ENCODE peak calls at places on chromosomes 2 and 18, in nine cellular contexts. F is small intestine, G is hippocampal formation, V is RWPE1, B is ACHN, Y is SHP77, Z is AG10803, H is globus pallidus, R is amniotic stem cell. L is an unnamed sample.

GRCh38 chr18:24089059-24089458 is 49.8 kb upstream of the CABYR start:
- DNase-seq in Z (peak), Y (peak), H (no peak), R (no peak), V (no peak), F (no peak), G (no peak), B (no peak), L (no peak)

GRCh38 chr2:64819774-64820688 is 166.3 kb upstream of the SERTAD2 start:
- DNase-seq in H (no peak), V (no peak), Y (no peak), B (no peak), G (no peak), Z (no peak), F (peak), R (no peak), L (no peak)

GRCh38 chr18:12531747-12532146 is 124.0 kb downstream of the PRELID3A start:
- DNase-seq in V (no peak), Y (no peak), B (no peak), R (no peak), Z (no peak), F (no peak), H (no peak), G (no peak), L (no peak)

GRCh38 chr2:65033178-65033577 is 23.0 kb upstream of the CEP68 start:
- DNase-seq in Z (no peak), B (peak), V (no peak), R (no peak), F (no peak), H (no peak), G (no peak), Y (peak), L (no peak)

GRCh38 chr2:172446524-172447063 is 19.2 kb downstream of the ITGA6 start:
- DNase-seq in Z (no peak), R (no peak), B (no peak), V (no peak), H (no peak), F (peak), Y (no peak), G (no peak), L (no peak)

GRCh38 chr18:48854780-48855179 is 96.0 kb downstream of the SMAD7 start:
- DNase-seq in Z (no peak), Y (no peak), H (no peak), V (no peak), R (no peak), G (no peak), B (no peak), F (no peak), L (no peak)

GRCh38 chr2:109108740-109109139 is 20.3 kb upstream of the SH3RF3 start:
- DNase-seq in B (no peak), Y (no peak), F (no peak), H (no peak), V (no peak), R (no peak), Z (no peak), G (no peak), L (no peak)

GRCh38 chr2:211055438-211055837 is 499.0 kb downstream of the CPS1 start:
- DNase-seq in V (no peak), G (no peak), Z (no peak), R (no peak), F (no peak), B (peak), H (no peak), Y (no peak), L (no peak)

GRCh38 chr2:237944302-237944701 is 22.5 kb upstream of the UBE2F start:
- DNase-seq in R (no peak), G (no peak), F (no peak), Z (no peak), H (no peak), V (no peak), B (no peak), Y (no peak), L (no peak)

GRCh38 chr2:8086342-8086741 is 595.5 kb upstream of the ID2 start:
- DNase-seq in R (no peak), V (no peak), F (no peak), B (no peak), Y (no peak), Z (peak), G (no peak), H (no peak), L (no peak)

GRCh38 chr2:5285891-5286290 is 406.3 kb upstream of the SOX11 start:
- DNase-seq in Z (no peak), G (no peak), R (no peak), H (no peak), Y (peak), F (no peak), B (no peak), V (no peak), L (no peak)

GRCh38 chr18:37762076-37762475 is 196.5 kb upstream of the CELF4 start:
- DNase-seq in V (no peak), G (peak), Y (no peak), B (no peak), R (no peak), H (no peak), Z (no peak), F (no peak), L (no peak)

GRCh38 chr2:96393989-96394761 is 58.6 kb downstream of the NCAPH start:
- DNase-seq in G (peak), F (no peak), B (no peak), H (peak), Z (no peak), V (no peak), R (no peak), Y (no peak), L (no peak)

GRCh38 chr18:5294618-5295230 is 802 bp downstream of the ZBTB14 start:
- DNase-seq in B (peak), F (peak), G (peak), Y (no peak), R (peak), Z (peak), V (peak), H (peak), L (no peak)

GRCh38 chr18:64127172-64127571 is 21.7 kb downstream of the LINC00305 start:
- DNase-seq in F (no peak), H (no peak), R (no peak), Y (no peak), G (no peak), V (no peak), B (no peak), Z (no peak), L (no peak)

GRCh38 chr2:27638709-27639108 is 9.9 kb downstream of the GPN1 start:
- DNase-seq in F (no peak), G (no peak), Z (peak), V (no peak), H (no peak), Y (no peak), R (no peak), B (no peak), L (peak)

GRCh38 chr2:229715895-229716507 is 1.6 kb upstream of the DNER start:
- DNase-seq in H (no peak), Y (peak), R (no peak), V (peak), G (peak), B (peak), Z (no peak), F (peak), L (no peak)

GRCh38 chr2:199503148-199503547 is 45.4 kb upstream of the SATB2 start:
- DNase-seq in R (no peak), B (no peak), Y (no peak), V (no peak), Z (no peak), F (no peak), H (no peak), G (no peak), L (no peak)

GRCh38 chr2:135849087-135849486 is 12.1 kb upstream of the LCT start:
- DNase-seq in F (no peak), H (no peak), Z (no peak), Y (no peak), V (no peak), B (no peak), R (no peak), G (no peak), L (no peak)

GRCh38 chr2:10368491-10369231 is 66.0 kb downstream of the HPCAL1 start:
- DNase-seq in R (no peak), F (no peak), V (no peak), H (no peak), G (no peak), Z (no peak), Y (no peak), B (no peak), L (no peak)

GRCh38 chr18:59556265-59556664 is 141.0 kb downstream of the CCBE1 start:
- DNase-seq in H (no peak), F (peak), B (no peak), V (peak), Y (no peak), R (no peak), Z (peak), G (no peak), L (peak)

GRCh38 chr2:41932241-41933034 is 115.4 kb upstream of the PKDCC start:
- DNase-seq in H (no peak), R (no peak), B (no peak), Y (no peak), V (no peak), Z (peak), F (no peak), G (no peak), L (no peak)

GRCh38 chr2:70523996-70524965 is 29.3 kb downstream of the TGFA start:
- DNase-seq in G (no peak), Z (peak), H (no peak), Y (no peak), V (peak), B (peak), R (peak), F (peak), L (peak)

GRCh38 chr2:15803987-15804619 is 136.2 kb upstream of the MYCN start:
- DNase-seq in R (no peak), H (no peak), Y (no peak), Z (no peak), G (no peak), B (no peak), F (no peak), V (no peak), L (no peak)

GRCh38 chr2:55431982-55432627 is 12.4 kb upstream of the CCDC88A start:
- DNase-seq in F (peak), Z (peak), B (peak), H (no peak), V (peak), G (peak), R (no peak), Y (no peak), L (no peak)

GRCh38 chr18:58556333-58557012 is 72.4 kb downstream of the ALPK2 start:
- DNase-seq in Y (no peak), B (no peak), Z (no peak), G (no peak), H (no peak), V (no peak), F (peak), R (no peak), L (no peak)

GRCh38 chr2:20188851-20189250 is 36.1 kb downstream of the SDC1 start:
- DNase-seq in R (no peak), F (no peak), Z (no peak), G (no peak), B (no peak), H (no peak), Y (no peak), V (no peak), L (no peak)

GRCh38 chr2:84963692-84964405 is 7.1 kb upstream of the KCMF1 start:
- DNase-seq in V (no peak), R (no peak), Y (no peak), F (peak), H (no peak), G (no peak), B (peak), Z (peak), L (no peak)

GRCh38 chr2:88657131-88657530 is 29.9 kb upstream of the EIF2AK3 start:
- DNase-seq in Y (no peak), F (peak), G (no peak), R (no peak), Z (no peak), B (no peak), V (no peak), H (no peak), L (no peak)

GRCh38 chr18:62944454-62944853 is 229.1 kb downstream of the PHLPP1 start:
- DNase-seq in V (no peak), Z (no peak), Y (no peak), B (peak), R (no peak), H (no peak), G (no peak), F (no peak), L (no peak)

GRCh38 chr2:50347355-50348044 is 684.4 kb downstream of the NRXN1 start:
- DNase-seq in R (no peak), G (no peak), Y (no peak), H (no peak), F (no peak), V (no peak), Z (no peak), B (no peak), L (no peak)

GRCh38 chr2:43032248-43032893 is 194.0 kb downstream of the ZFP36L2 start:
- DNase-seq in R (no peak), G (no peak), Y (no peak), H (no peak), B (no peak), V (no peak), F (peak), Z (peak), L (no peak)

GRCh38 chr2:185279999-185280398 is 458.6 kb upstream of the FSIP2 start:
- DNase-seq in V (peak), F (peak), R (no peak), H (no peak), Z (no peak), B (peak), Y (no peak), G (peak), L (no peak)

GRCh38 chr18:34222396-34223163 is 2.1 kb downstream of the NOL4 start:
- DNase-seq in R (no peak), Z (no peak), Y (peak), V (no peak), B (no peak), F (no peak), G (no peak), H (peak), L (no peak)

GRCh38 chr2:233501198-233502076 is 65.1 kb downstream of the USP40 start:
- DNase-seq in R (no peak), G (peak), Y (no peak), B (peak), H (peak), F (no peak), V (no peak), Z (peak), L (no peak)

GRCh38 chr2:106956879-106957278 is 70.9 kb upstream of the ST6GAL2 start:
- DNase-seq in V (no peak), Z (peak), Y (no peak), G (no peak), H (no peak), R (peak), F (no peak), B (no peak), L (no peak)

GRCh38 chr2:161703863-161704262 is 79.6 kb downstream of the SLC4A10 start:
- DNase-seq in Y (no peak), V (no peak), Z (no peak), F (no peak), G (no peak), B (no peak), H (no peak), R (no peak), L (no peak)

GRCh38 chr18:36274296-36274695 is 23.2 kb upstream of the FHOD3 start:
- DNase-seq in Y (no peak), B (no peak), H (no peak), F (no peak), R (no peak), G (no peak), V (no peak), Z (no peak), L (no peak)

GRCh38 chr2:150133623-150134022 is 353.8 kb downstream of the RND3 start:
- DNase-seq in F (peak), V (peak), Z (peak), H (no peak), Y (peak), G (no peak), R (peak), B (peak), L (peak)

L was measured in epithelial cell of prostate.